ENCODE peak calls at places on chromosomes 4 and X, in eight cellular contexts. T, J, H, K, Z, P, Y and F are unnamed samples.

GRCh38 chr4:91764085-91764484 is 539.7 kb upstream of the GRID2 start:
- DNase-seq in H (no peak), Z (no peak), J (no peak), T (no peak), P (no peak), K (no peak), Y (no peak), F (no peak)

GRCh38 chrX:1181131-1181530 is 31.3 kb downstream of the CRLF2 start:
- DNase-seq in P (no peak), J (no peak), Y (no peak), T (no peak), K (no peak), Z (no peak), H (no peak), F (no peak)

GRCh38 chrX:8244301-8244700 is 73.2 kb upstream of the VCX2 start:
- DNase-seq in H (no peak), K (no peak), Z (no peak), J (no peak), Y (no peak), P (no peak), T (no peak), F (peak)

GRCh38 chrX:46573331-46573895 is at the start of gene CHST7:
- DNase-seq in P (peak), Y (peak), K (peak), T (peak), H (peak), J (peak), Z (peak), F (peak)

GRCh38 chr4:147060171-147060931 is 114.7 kb upstream of the TTC29 start:
- DNase-seq in Y (peak), T (no peak), K (peak), J (no peak), Z (no peak), P (no peak), H (peak), F (peak)

GRCh38 chrX:105190252-105190853 is 30.1 kb downstream of the TEX13A start:
- DNase-seq in K (peak), J (peak), T (peak), H (peak), P (no peak), Y (peak), Z (peak), F (peak)

GRCh38 chr4:53695540-53696463 is 104.5 kb upstream of the LNX1 start:
- DNase-seq in K (no peak), J (no peak), Y (no peak), P (no peak), Z (no peak), H (no peak), T (no peak), F (no peak)

GRCh38 chr4:172850838-172851237 is 317.8 kb upstream of the GALNT7 start:
- DNase-seq in Z (peak), H (peak), J (no peak), K (peak), P (peak), Y (no peak), T (no peak), F (peak)

GRCh38 chrX:69151898-69152297 is 13.4 kb downstream of the PJA1 start:
- DNase-seq in P (no peak), Y (no peak), K (no peak), T (no peak), J (no peak), Z (no peak), H (no peak), F (no peak)

GRCh38 chr4:151361966-151362365 is 36.6 kb upstream of the SH3D19 start:
- DNase-seq in T (no peak), J (no peak), Z (no peak), K (no peak), H (no peak), Y (no peak), P (no peak), F (no peak)

GRCh38 chr4:19879330-19879729 is 372.4 kb upstream of the SLIT2 start:
- DNase-seq in Z (no peak), P (no peak), J (no peak), Y (no peak), K (no peak), T (no peak), H (no peak), F (no peak)

DNA sequence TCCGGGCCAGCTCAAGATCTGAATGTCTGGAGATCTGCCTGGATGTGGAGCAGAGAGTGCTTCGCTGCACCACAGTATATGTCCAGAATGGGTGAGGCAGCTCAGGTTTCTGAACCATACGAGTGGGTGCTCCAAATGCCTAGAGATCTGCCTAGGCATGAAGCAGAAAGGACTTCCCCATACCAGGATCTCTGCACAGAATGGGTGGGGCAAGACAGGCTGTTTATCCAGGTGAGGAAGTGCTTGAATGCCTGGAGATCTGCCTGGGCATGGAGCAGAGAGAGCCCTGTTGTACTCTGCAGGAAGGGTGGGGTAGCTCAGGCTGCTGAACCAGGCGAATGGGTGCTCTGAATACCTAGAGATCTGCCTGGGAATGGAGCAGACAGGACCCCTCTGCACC is 45.4 kb upstream of the MAGEC2 start:
- DNase-seq in P (no peak), H (no peak), Z (no peak), K (no peak), Y (no peak), T (no peak), J (no peak), F (peak)
- H3K4me2 ChIP-seq in P (no peak), H (no peak), Z (no peak), K (no peak), Y (no peak), T (no peak), J (no peak), F (no peak)

GRCh38 chr4:78704981-78705757 is 71.0 kb upstream of the BMP2K start:
- DNase-seq in T (no peak), H (peak), K (peak), Y (no peak), Z (peak), P (no peak), J (no peak), F (peak)
- H3K27ac ChIP-seq in T (no peak), H (no peak), K (no peak), Y (no peak), Z (peak), P (no peak), J (no peak), F (no peak)

GRCh38 chr4:14583331-14583730 is 418.9 kb upstream of the CPEB2 start:
- DNase-seq in P (no peak), Z (peak), J (no peak), K (no peak), T (no peak), Y (no peak), H (no peak), F (peak)
- H3K4me3 ChIP-seq in P (no peak), Z (no peak), J (no peak), K (no peak), T (no peak), Y (no peak), H (no peak), F (no peak)

DNA sequence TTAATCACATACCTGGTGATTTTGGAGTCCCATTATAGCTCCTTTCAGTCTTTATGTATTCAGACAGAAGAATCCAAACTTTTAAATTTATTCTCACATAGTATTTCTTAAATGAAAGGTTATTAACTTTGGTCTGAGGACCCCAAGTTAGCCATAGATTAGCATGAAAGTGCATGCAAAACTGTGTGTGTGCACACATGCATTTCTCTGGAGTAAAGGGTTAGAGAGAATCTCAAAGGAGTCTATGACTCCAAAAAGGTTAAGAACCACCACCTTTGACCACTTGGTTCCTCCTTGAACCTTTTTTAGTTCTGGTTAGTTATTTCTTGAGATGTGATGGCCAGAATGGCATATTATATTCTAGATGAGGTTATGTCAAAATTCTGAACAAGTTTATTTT is 102.0 kb downstream of the MGST2 start:
- DNase-seq in P (no peak), J (no peak), Z (no peak), T (no peak), H (no peak), K (no peak), Y (no peak), F (no peak)
- H3K4me2 ChIP-seq in P (no peak), J (no peak), Z (no peak), T (no peak), H (no peak), K (no peak), Y (no peak), F (no peak)

GRCh38 chr4:22850630-22851029 is 157.9 kb downstream of the GBA3 start:
- DNase-seq in H (no peak), T (no peak), K (no peak), Z (no peak), Y (no peak), P (no peak), J (no peak), F (no peak)

GRCh38 chr4:22848332-22848731 is 155.6 kb downstream of the GBA3 start:
- DNase-seq in K (no peak), P (no peak), J (no peak), Z (peak), T (no peak), Y (no peak), H (no peak), F (no peak)

DNA sequence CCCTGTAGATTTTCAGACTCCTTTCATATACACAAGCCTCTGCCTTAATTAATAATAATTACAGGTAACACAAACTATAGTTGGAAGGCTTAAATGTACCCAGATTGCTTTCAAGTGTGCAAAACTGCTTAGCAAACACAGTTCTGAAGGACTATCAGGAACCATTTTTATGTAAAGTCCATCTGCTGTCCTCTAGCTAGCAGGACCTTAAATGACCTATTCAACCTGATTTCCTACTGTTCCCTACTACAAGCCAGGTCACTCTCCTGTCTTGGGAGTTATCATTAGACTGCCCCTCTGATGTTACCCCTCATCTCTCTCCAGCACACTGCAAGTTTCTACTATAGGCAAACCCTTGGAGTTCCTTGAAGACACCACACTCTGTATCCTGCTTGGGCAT is 157.3 kb downstream of the GBA3 start:
- DNase-seq in J (no peak), Y (no peak), P (no peak), T (no peak), Z (no peak), K (no peak), H (no peak), F (no peak)
- H3K27ac ChIP-seq in J (no peak), Y (no peak), P (no peak), T (no peak), Z (no peak), K (no peak), H (no peak), F (no peak)